ENCODE peak calls at places on chromosomes 7 and 10, in ten cellular contexts. One of them, this sample, is unnamed.
A peak's percentile ranks its signal among the peaks of the same experiment; 100 is the strongest.

GRCh38 chr7:117777335-117778150 is 95.7 kb downstream of the CTTNBP2 start:
- DNase-seq in neural progenitor cell: no peak
- DNase-seq in OCI-LY7: no peak
- DNase-seq in foreskin fibroblast: no peak
- DNase-seq in right atrium auricular region: no peak
- DNase-seq in Panc1: no peak
- DNase-seq in fibroblast of the aortic adventitia: no peak
- DNase-seq in bronchial epithelial cell: peak; percentile 78
- DNase-seq in heart left ventricle: no peak
- DNase-seq in GM23248: no peak
- DNase-seq in this sample: no peak

GRCh38 chr7:105779856-105780815 is 96.3 kb downstream of the ATXN7L1 start:
- DNase-seq in neural progenitor cell: no peak
- DNase-seq in Panc1: no peak
- DNase-seq in OCI-LY7: no peak
- DNase-seq in fibroblast of the aortic adventitia: no peak
- DNase-seq in foreskin fibroblast: no peak
- DNase-seq in right atrium auricular region: no peak
- DNase-seq in heart left ventricle: no peak
- DNase-seq in GM23248: no peak
- DNase-seq in bronchial epithelial cell: no peak
- DNase-seq in this sample: no peak

GRCh38 chr10:50807851-50808776 is 68.4 kb downstream of the ASAH2B start:
- DNase-seq in right atrium auricular region: no peak
- DNase-seq in fibroblast of the aortic adventitia: peak; percentile 15
- DNase-seq in neural progenitor cell: peak; percentile 13
- DNase-seq in heart left ventricle: no peak
- DNase-seq in bronchial epithelial cell: no peak
- DNase-seq in Panc1: no peak
- DNase-seq in OCI-LY7: no peak
- DNase-seq in foreskin fibroblast: peak; percentile 18
- DNase-seq in GM23248: peak; percentile 86
- DNase-seq in this sample: no peak

GRCh38 chr10:44830022-44830421 is 81.1 kb upstream of the TMEM72 start:
- DNase-seq in OCI-LY7: no peak
- DNase-seq in fibroblast of the aortic adventitia: peak; percentile 51
- DNase-seq in heart left ventricle: no peak
- DNase-seq in Panc1: no peak
- DNase-seq in bronchial epithelial cell: peak; percentile 64
- DNase-seq in foreskin fibroblast: peak; percentile 71
- DNase-seq in neural progenitor cell: no peak
- DNase-seq in GM23248: peak; percentile 69
- DNase-seq in right atrium auricular region: no peak
- DNase-seq in this sample: no peak

GRCh38 chr7:33921216-33921938 is 16.0 kb downstream of the BMPER start:
- DNase-seq in heart left ventricle: no peak
- DNase-seq in bronchial epithelial cell: no peak
- DNase-seq in neural progenitor cell: no peak
- DNase-seq in right atrium auricular region: no peak
- DNase-seq in GM23248: no peak
- DNase-seq in fibroblast of the aortic adventitia: no peak
- DNase-seq in foreskin fibroblast: peak; percentile 82
- DNase-seq in OCI-LY7: no peak
- DNase-seq in Panc1: no peak
- DNase-seq in this sample: no peak

GRCh38 chr10:100020161-100020882 is 10.6 kb upstream of the DNMBP start:
- DNase-seq in GM23248: no peak
- DNase-seq in OCI-LY7: peak; percentile 94
- DNase-seq in heart left ventricle: no peak
- DNase-seq in right atrium auricular region: no peak
- DNase-seq in foreskin fibroblast: no peak
- DNase-seq in Panc1: no peak
- DNase-seq in bronchial epithelial cell: no peak
- DNase-seq in neural progenitor cell: no peak
- DNase-seq in fibroblast of the aortic adventitia: no peak
- DNase-seq in this sample: no peak

GRCh38 chr7:29113384-29114102 is 32.8 kb downstream of the CPVL start:
- DNase-seq in foreskin fibroblast: peak; percentile 32
- DNase-seq in GM23248: peak; percentile 61
- DNase-seq in Panc1: peak; percentile 13
- DNase-seq in OCI-LY7: peak; percentile 2
- DNase-seq in heart left ventricle: no peak
- DNase-seq in fibroblast of the aortic adventitia: peak; percentile 31
- DNase-seq in right atrium auricular region: no peak
- DNase-seq in neural progenitor cell: peak; percentile 54
- DNase-seq in bronchial epithelial cell: peak; percentile 73
- DNase-seq in this sample: peak; percentile 85

GRCh38 chr7:80781561-80781979 is 137.3 kb downstream of the SEMA3C start:
- DNase-seq in heart left ventricle: no peak
- DNase-seq in right atrium auricular region: no peak
- DNase-seq in neural progenitor cell: peak; percentile 17
- DNase-seq in fibroblast of the aortic adventitia: peak; percentile 91
- DNase-seq in foreskin fibroblast: peak; percentile 94
- DNase-seq in GM23248: peak; percentile 81
- DNase-seq in OCI-LY7: no peak
- DNase-seq in Panc1: no peak
- DNase-seq in bronchial epithelial cell: peak; percentile 52
- DNase-seq in this sample: no peak

GRCh38 chr10:4316166-4316810 is 509.7 kb upstream of the AKR1E2 start:
- DNase-seq in right atrium auricular region: peak; percentile 82
- DNase-seq in fibroblast of the aortic adventitia: peak; percentile 21
- DNase-seq in heart left ventricle: no peak
- DNase-seq in neural progenitor cell: no peak
- DNase-seq in GM23248: peak; percentile 97
- DNase-seq in foreskin fibroblast: peak; percentile 97
- DNase-seq in bronchial epithelial cell: no peak
- DNase-seq in OCI-LY7: no peak
- DNase-seq in Panc1: peak; percentile 87
- DNase-seq in this sample: no peak

GRCh38 chr10:58820386-58820785 is 307.7 kb downstream of the BICC1 start:
- DNase-seq in heart left ventricle: no peak
- DNase-seq in Panc1: no peak
- DNase-seq in fibroblast of the aortic adventitia: no peak
- DNase-seq in OCI-LY7: no peak
- DNase-seq in neural progenitor cell: no peak
- DNase-seq in foreskin fibroblast: no peak
- DNase-seq in right atrium auricular region: no peak
- DNase-seq in GM23248: no peak
- DNase-seq in bronchial epithelial cell: no peak
- DNase-seq in this sample: peak; percentile 5

GRCh38 chr10:58813573-58813972 is 300.9 kb downstream of the BICC1 start:
- DNase-seq in Panc1: no peak
- DNase-seq in neural progenitor cell: no peak
- DNase-seq in fibroblast of the aortic adventitia: no peak
- DNase-seq in bronchial epithelial cell: no peak
- DNase-seq in OCI-LY7: no peak
- DNase-seq in right atrium auricular region: no peak
- DNase-seq in GM23248: no peak
- DNase-seq in foreskin fibroblast: no peak
- DNase-seq in heart left ventricle: no peak
- DNase-seq in this sample: no peak

GRCh38 chr10:58820862-58821559 is 308.3 kb downstream of the BICC1 start:
- DNase-seq in right atrium auricular region: no peak
- DNase-seq in bronchial epithelial cell: peak; percentile 88
- DNase-seq in GM23248: peak; percentile 74
- DNase-seq in OCI-LY7: no peak
- DNase-seq in heart left ventricle: no peak
- DNase-seq in neural progenitor cell: no peak
- DNase-seq in fibroblast of the aortic adventitia: peak; percentile 81
- DNase-seq in Panc1: no peak
- DNase-seq in foreskin fibroblast: peak; percentile 84
- DNase-seq in this sample: no peak

GRCh38 chr10:58818889-58819288 is 306.2 kb downstream of the BICC1 start:
- DNase-seq in bronchial epithelial cell: peak; percentile 66
- DNase-seq in Panc1: no peak
- DNase-seq in neural progenitor cell: no peak
- DNase-seq in foreskin fibroblast: peak; percentile 83
- DNase-seq in heart left ventricle: no peak
- DNase-seq in fibroblast of the aortic adventitia: peak; percentile 64
- DNase-seq in right atrium auricular region: no peak
- DNase-seq in OCI-LY7: no peak
- DNase-seq in GM23248: peak; percentile 32
- DNase-seq in this sample: no peak

GRCh38 chr10:58817499-58817898 is 304.8 kb downstream of the BICC1 start:
- DNase-seq in right atrium auricular region: no peak
- DNase-seq in bronchial epithelial cell: no peak
- DNase-seq in OCI-LY7: no peak
- DNase-seq in foreskin fibroblast: peak; percentile 66
- DNase-seq in heart left ventricle: no peak
- DNase-seq in fibroblast of the aortic adventitia: no peak
- DNase-seq in Panc1: no peak
- DNase-seq in neural progenitor cell: no peak
- DNase-seq in GM23248: no peak
- DNase-seq in this sample: no peak
- H3K4me3 ChIP-seq in right atrium auricular region: no peak overlapping the region
- H3K4me3 ChIP-seq in bronchial epithelial cell: no peak overlapping the region
- H3K4me3 ChIP-seq in OCI-LY7: no peak overlapping the region
- H3K4me3 ChIP-seq in foreskin fibroblast: no peak overlapping the region
- H3K4me3 ChIP-seq in heart left ventricle: no peak overlapping the region
- H3K4me3 ChIP-seq in fibroblast of the aortic adventitia: no peak overlapping the region
- H3K4me3 ChIP-seq in Panc1: no peak overlapping the region
- H3K4me3 ChIP-seq in neural progenitor cell: no peak overlapping the region
- H3K4me3 ChIP-seq in GM23248: no peak overlapping the region
- H3K4me3 ChIP-seq in this sample: no peak overlapping the region

DNA sequence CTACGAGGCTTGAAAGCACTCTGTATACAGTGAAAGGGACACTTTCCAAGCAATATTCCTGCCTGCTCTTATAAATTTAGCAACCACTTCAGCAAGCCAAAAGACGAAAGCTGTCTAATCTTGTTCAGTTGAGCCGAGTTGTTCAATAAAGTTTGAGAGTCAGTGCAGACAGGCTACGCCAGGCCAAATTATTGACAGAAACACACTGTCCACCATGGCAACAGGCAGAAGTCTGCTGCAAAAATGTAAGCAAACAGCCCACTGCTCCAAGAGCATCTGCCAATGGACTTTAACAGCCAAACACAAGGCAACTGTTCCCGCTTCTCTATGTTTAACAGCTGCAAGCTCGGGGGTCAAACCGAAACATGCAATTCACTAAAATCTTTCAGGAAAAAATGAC is 85.7 kb downstream of the GLI3 start:
- DNase-seq in fibroblast of the aortic adventitia: peak; percentile 35
- DNase-seq in heart left ventricle: no peak
- DNase-seq in foreskin fibroblast: peak; percentile 26
- DNase-seq in bronchial epithelial cell: no peak
- DNase-seq in neural progenitor cell: no peak
- DNase-seq in Panc1: no peak
- DNase-seq in OCI-LY7: no peak
- DNase-seq in right atrium auricular region: no peak
- DNase-seq in GM23248: peak; percentile 33
- DNase-seq in this sample: no peak
- H3K4me3 ChIP-seq in fibroblast of the aortic adventitia: peak overlapping the region; percentile 5
- H3K4me3 ChIP-seq in heart left ventricle: peak overlapping the region; percentile 25
- H3K4me3 ChIP-seq in foreskin fibroblast: no peak overlapping the region
- H3K4me3 ChIP-seq in bronchial epithelial cell: no peak overlapping the region
- H3K4me3 ChIP-seq in neural progenitor cell: peak overlapping the region; percentile 32
- H3K4me3 ChIP-seq in Panc1: no peak overlapping the region
- H3K4me3 ChIP-seq in OCI-LY7: no peak overlapping the region
- H3K4me3 ChIP-seq in right atrium auricular region: no peak overlapping the region
- H3K4me3 ChIP-seq in GM23248: no peak overlapping the region
- H3K4me3 ChIP-seq in this sample: no peak overlapping the region

GRCh38 chr10:5611899-5612680 is 54.3 kb downstream of the ASB13 start:
- DNase-seq in foreskin fibroblast: no peak
- DNase-seq in neural progenitor cell: no peak
- DNase-seq in right atrium auricular region: no peak
- DNase-seq in fibroblast of the aortic adventitia: no peak
- DNase-seq in GM23248: no peak
- DNase-seq in Panc1: no peak
- DNase-seq in OCI-LY7: no peak
- DNase-seq in bronchial epithelial cell: peak; percentile 48
- DNase-seq in heart left ventricle: no peak
- DNase-seq in this sample: no peak

GRCh38 chr10:5615263-5615820 is 51.1 kb downstream of the ASB13 start:
- DNase-seq in OCI-LY7: no peak
- DNase-seq in GM23248: no peak
- DNase-seq in Panc1: no peak
- DNase-seq in fibroblast of the aortic adventitia: no peak
- DNase-seq in heart left ventricle: no peak
- DNase-seq in neural progenitor cell: no peak
- DNase-seq in bronchial epithelial cell: peak; percentile 61
- DNase-seq in foreskin fibroblast: peak; percentile 41
- DNase-seq in right atrium auricular region: no peak
- DNase-seq in this sample: no peak

GRCh38 chr10:5616046-5616445 is 50.3 kb downstream of the ASB13 start:
- DNase-seq in Panc1: no peak
- DNase-seq in foreskin fibroblast: no peak
- DNase-seq in heart left ventricle: peak; percentile 51
- DNase-seq in fibroblast of the aortic adventitia: no peak
- DNase-seq in OCI-LY7: no peak
- DNase-seq in right atrium auricular region: no peak
- DNase-seq in bronchial epithelial cell: no peak
- DNase-seq in neural progenitor cell: no peak
- DNase-seq in GM23248: no peak
- DNase-seq in this sample: no peak

GRCh38 chr10:5613481-5613880 is 52.9 kb downstream of the ASB13 start:
- DNase-seq in GM23248: no peak
- DNase-seq in neural progenitor cell: no peak
- DNase-seq in foreskin fibroblast: no peak
- DNase-seq in bronchial epithelial cell: no peak
- DNase-seq in fibroblast of the aortic adventitia: no peak
- DNase-seq in heart left ventricle: no peak
- DNase-seq in right atrium auricular region: no peak
- DNase-seq in Panc1: no peak
- DNase-seq in OCI-LY7: no peak
- DNase-seq in this sample: no peak

DNA sequence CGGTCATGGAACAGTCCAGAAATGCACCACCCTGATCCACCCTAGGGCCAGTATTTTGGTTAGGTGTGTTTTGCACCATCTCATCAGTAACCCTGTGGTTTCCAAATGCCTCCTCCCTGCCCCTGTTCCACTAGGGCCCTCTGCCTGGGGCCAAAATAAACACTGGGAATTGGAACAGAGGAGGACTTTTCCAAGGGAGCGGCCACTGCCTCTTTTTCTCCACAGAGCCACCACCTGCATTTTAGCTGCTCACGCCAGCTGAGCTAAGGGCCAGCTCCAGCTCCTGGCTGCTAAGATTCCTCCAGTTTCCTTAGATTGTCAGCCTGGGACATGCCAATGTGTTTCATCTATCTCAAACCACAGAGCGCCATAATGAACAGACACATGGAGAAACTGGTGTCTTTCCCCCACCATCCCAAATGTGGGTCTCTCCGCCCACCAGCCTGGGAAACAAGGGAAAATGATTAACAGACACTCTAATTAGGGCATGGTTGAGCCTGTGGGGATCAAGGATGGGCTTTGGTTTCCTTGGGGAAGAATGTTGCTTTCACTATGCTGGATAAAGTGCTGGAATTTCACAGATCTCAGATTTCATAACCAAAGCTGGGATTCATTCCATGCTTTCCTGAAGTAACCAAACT is 52.2 kb downstream of the ASB13 start:
- DNase-seq in bronchial epithelial cell: no peak
- DNase-seq in foreskin fibroblast: peak; percentile 68
- DNase-seq in heart left ventricle: peak; percentile 48
- DNase-seq in Panc1: no peak
- DNase-seq in GM23248: peak; percentile 55
- DNase-seq in OCI-LY7: no peak
- DNase-seq in neural progenitor cell: no peak
- DNase-seq in fibroblast of the aortic adventitia: peak; percentile 80
- DNase-seq in right atrium auricular region: no peak
- DNase-seq in this sample: no peak
- H3K4me3 ChIP-seq in bronchial epithelial cell: no peak overlapping the region
- H3K4me3 ChIP-seq in foreskin fibroblast: no peak overlapping the region
- H3K4me3 ChIP-seq in heart left ventricle: no peak overlapping the region
- H3K4me3 ChIP-seq in Panc1: no peak overlapping the region
- H3K4me3 ChIP-seq in GM23248: peak overlapping the region; percentile 44
- H3K4me3 ChIP-seq in OCI-LY7: no peak overlapping the region
- H3K4me3 ChIP-seq in neural progenitor cell: no peak overlapping the region
- H3K4me3 ChIP-seq in fibroblast of the aortic adventitia: peak overlapping the region; percentile 17
- H3K4me3 ChIP-seq in right atrium auricular region: no peak overlapping the region
- H3K4me3 ChIP-seq in this sample: no peak overlapping the region

GRCh38 chr7:27106906-27107250 is 4.4 kb upstream of the HOXA2 start:
- DNase-seq in heart left ventricle: no peak
- DNase-seq in right atrium auricular region: no peak
- DNase-seq in Panc1: no peak
- DNase-seq in bronchial epithelial cell: no peak
- DNase-seq in fibroblast of the aortic adventitia: peak; percentile 45
- DNase-seq in foreskin fibroblast: no peak
- DNase-seq in neural progenitor cell: no peak
- DNase-seq in GM23248: no peak
- DNase-seq in OCI-LY7: no peak
- DNase-seq in this sample: no peak
- H3K4me3 ChIP-seq in heart left ventricle: peak overlapping the region; percentile 51
- H3K4me3 ChIP-seq in right atrium auricular region: no peak overlapping the region
- H3K4me3 ChIP-seq in Panc1: no peak overlapping the region
- H3K4me3 ChIP-seq in bronchial epithelial cell: no peak overlapping the region
- H3K4me3 ChIP-seq in fibroblast of the aortic adventitia: peak overlapping the region; percentile 58
- H3K4me3 ChIP-seq in foreskin fibroblast: no peak overlapping the region
- H3K4me3 ChIP-seq in neural progenitor cell: no peak overlapping the region
- H3K4me3 ChIP-seq in GM23248: no peak overlapping the region
- H3K4me3 ChIP-seq in OCI-LY7: no peak overlapping the region
- H3K4me3 ChIP-seq in this sample: no peak overlapping the region

This sample was measured in Jurkat, Clone E6-1.